ENCODE peak calls at places on chromosomes 12 and 14, in seven cellular contexts. P, Y, X, L, A, B and I are unnamed samples.

GRCh38 chr12:4383304-4383865 is 3.9 kb upstream of the FGF23 start:
- DNase-seq in L (no peak), B (no peak), P (no peak), A (no peak), X (peak), Y (peak), I (peak)

GRCh38 chr12:128387811-128388422 is 120.9 kb downstream of the TMEM132C start:
- DNase-seq in L (peak), A (no peak), Y (peak), X (no peak), B (no peak), P (no peak), I (peak)

GRCh38 chr14:83085725-83086124 is 1552.1 kb upstream of the SEL1L start:
- DNase-seq in Y (no peak), X (no peak), A (no peak), P (no peak), B (no peak), L (no peak), I (no peak)

GRCh38 chr12:124130717-124131670 is 158.0 kb downstream of the ZNF664 start:
- DNase-seq in B (peak), A (no peak), P (no peak), X (no peak), Y (no peak), L (peak), I (no peak)

GRCh38 chr12:2633176-2633824 is 161.5 kb upstream of the FKBP4 start:
- DNase-seq in P (no peak), A (no peak), X (no peak), L (no peak), Y (no peak), B (no peak), I (no peak)

GRCh38 chr12:114655934-114656697 is 27.9 kb downstream of the TBX3 start:
- DNase-seq in Y (peak), B (no peak), X (no peak), P (peak), A (peak), L (no peak), I (no peak)

GRCh38 chr12:48940181-48940580 is 14.9 kb upstream of the FKBP11 start:
- DNase-seq in A (no peak), P (no peak), Y (no peak), X (no peak), B (no peak), L (no peak), I (peak)

GRCh38 chr12:79929065-79929464 is 5.8 kb downstream of the PPP1R12A start:
- DNase-seq in A (no peak), X (no peak), Y (no peak), L (no peak), B (no peak), P (no peak), I (no peak)

GRCh38 chr12:91804533-91804932 is 341.1 kb downstream of the BTG1 start:
- DNase-seq in B (no peak), L (no peak), X (no peak), A (no peak), P (peak), Y (no peak), I (no peak)

GRCh38 chr12:57181072-57181471 is 33.7 kb upstream of the LRP1-AS start:
- DNase-seq in P (no peak), A (no peak), Y (no peak), X (no peak), B (no peak), L (no peak), I (no peak)

GRCh38 chr12:28955491-28955890 is 193.6 kb upstream of the FAR2 start:
- DNase-seq in B (no peak), L (no peak), P (no peak), A (no peak), Y (no peak), X (no peak), I (no peak)

GRCh38 chr12:113050808-113051207 is 5.7 kb upstream of the DTX1 start:
- DNase-seq in P (no peak), L (no peak), A (no peak), X (no peak), Y (no peak), B (no peak), I (no peak)

GRCh38 chr12:94092516-94093241 is 55.7 kb upstream of the PLXNC1 start:
- DNase-seq in P (no peak), A (peak), X (no peak), L (no peak), Y (no peak), B (no peak), I (no peak)

GRCh38 chr14:75310295-75311059 is 31.8 kb downstream of the FOS start:
- DNase-seq in B (no peak), P (no peak), Y (no peak), X (no peak), L (peak), A (peak), I (no peak)
- TF ChIP-seq POLR2AphosphoS5 in B (no peak), P (no peak), Y (no peak), X (peak), L (peak), A (peak), I (no peak)

DNA sequence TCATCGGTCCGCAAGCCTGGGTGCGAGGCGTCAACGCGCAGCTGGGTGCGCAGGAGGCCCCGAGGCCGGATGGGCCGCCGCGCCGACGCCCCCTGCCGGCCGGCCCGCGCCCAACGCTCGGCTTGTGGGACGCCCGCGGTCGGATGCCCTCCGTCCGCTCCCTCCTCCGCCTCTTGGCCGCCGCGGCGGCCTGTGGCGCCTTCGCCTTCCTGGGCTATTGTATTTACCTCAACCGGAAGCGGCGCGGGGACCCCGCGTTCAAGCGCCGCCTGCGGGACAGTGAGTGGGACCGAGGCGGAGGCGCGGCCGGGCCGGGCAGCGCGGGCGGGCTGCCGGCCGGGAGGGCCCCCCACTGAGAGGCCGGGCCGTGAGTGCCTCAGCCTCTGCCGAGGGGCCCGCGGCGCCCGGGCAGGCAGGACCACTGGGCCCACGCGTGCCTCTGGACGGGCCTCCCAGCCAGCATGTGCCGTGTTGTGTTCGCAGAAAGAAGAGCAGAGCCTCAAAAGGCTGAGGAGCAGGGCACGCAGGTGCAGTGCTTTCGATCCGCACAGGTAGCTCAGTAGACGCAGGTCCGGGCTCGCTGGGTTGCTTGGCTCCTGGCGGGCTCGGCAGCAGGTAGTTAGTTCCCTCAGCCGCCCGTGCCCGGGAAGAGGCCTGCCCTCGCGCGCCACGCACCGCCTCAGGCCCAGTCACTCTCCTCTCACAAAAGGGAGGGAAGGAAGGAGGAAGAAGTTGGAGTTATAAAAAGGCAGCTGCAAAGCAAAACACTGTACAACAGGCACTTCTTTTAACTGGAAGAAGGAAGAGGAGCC is at the start of gene TOMM20L:
- DNase-seq in Y (peak), X (peak), P (peak), B (no peak), L (peak), A (peak), I (peak)
- TF ChIP-seq POLR2AphosphoS5 in Y (no peak), X (no peak), P (peak), B (no peak), L (no peak), A (no peak), I (no peak)

GRCh38 chr14:100619382-100620305 is 32.4 kb upstream of the BEGAIN start:
- DNase-seq in B (no peak), L (peak), P (no peak), Y (no peak), X (no peak), A (no peak), I (no peak)

GRCh38 chr14:100617715-100618693 is 30.8 kb upstream of the BEGAIN start:
- DNase-seq in B (no peak), X (no peak), L (peak), Y (no peak), P (no peak), A (no peak), I (peak)

GRCh38 chr14:100620437-100621100 is 33.4 kb upstream of the BEGAIN start:
- DNase-seq in Y (no peak), X (no peak), L (peak), A (no peak), P (no peak), B (no peak), I (no peak)

GRCh38 chr14:100616854-100617714 is 29.9 kb upstream of the BEGAIN start:
- DNase-seq in Y (no peak), A (no peak), L (peak), P (no peak), B (no peak), X (no peak), I (no peak)

GRCh38 chr14:100618763-100619320 is 31.6 kb upstream of the BEGAIN start:
- DNase-seq in B (no peak), Y (no peak), A (no peak), X (no peak), P (no peak), L (peak), I (no peak)
- TF ChIP-seq POLR2AphosphoS5 in B (no peak), Y (no peak), A (no peak), X (no peak), P (no peak), L (no peak), I (no peak)

GRCh38 chr12:65464930-65465329 is 186.4 kb downstream of the MSRB3 start:
- DNase-seq in L (peak), A (no peak), Y (no peak), B (no peak), X (no peak), P (no peak), I (no peak)
- TF ChIP-seq POLR2AphosphoS5 in L (no peak), A (no peak), Y (no peak), B (no peak), X (peak), P (no peak), I (no peak)

DNA sequence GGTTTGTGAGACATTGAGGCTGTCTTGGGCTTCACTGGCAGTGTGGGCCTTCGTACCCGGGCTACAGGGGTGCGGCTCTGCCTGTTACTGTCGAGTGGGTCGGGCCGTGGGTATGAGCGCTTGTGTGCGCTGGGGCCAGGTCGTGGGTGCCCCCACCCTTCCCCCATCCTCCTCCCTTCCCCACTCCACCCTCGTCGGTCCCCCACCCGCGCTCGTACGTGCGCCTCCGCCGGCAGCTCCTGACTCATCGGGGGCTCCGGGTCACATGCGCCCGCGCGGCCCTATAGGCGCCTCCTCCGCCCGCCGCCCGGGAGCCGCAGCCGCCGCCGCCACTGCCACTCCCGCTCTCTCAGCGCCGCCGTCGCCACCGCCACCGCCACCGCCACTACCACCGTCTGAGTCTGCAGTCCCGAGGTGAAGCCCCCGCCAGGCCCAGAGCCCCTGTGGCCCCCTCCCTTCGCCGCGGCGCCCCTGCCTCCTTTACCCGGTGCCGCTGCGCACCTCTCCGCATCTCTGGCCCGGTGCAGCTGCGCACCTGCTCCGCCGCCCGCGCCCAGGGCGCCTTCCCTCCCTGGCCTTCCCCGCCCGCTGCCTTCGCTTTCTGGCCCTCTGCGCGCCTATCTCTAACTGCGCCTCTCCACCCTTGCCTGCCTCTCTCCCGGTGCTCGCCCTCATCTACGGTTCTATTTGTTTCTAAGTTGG is at the start of gene ENO2:
- DNase-seq in P (no peak), L (peak), A (peak), Y (peak), B (no peak), X (no peak), I (no peak)
- TF ChIP-seq POLR2AphosphoS5 in P (peak), L (peak), A (no peak), Y (no peak), B (no peak), X (peak), I (no peak)

GRCh38 chr12:58897969-58898368 is 22.3 kb downstream of the LRIG3 start:
- DNase-seq in X (no peak), L (no peak), A (no peak), Y (no peak), B (no peak), P (no peak), I (no peak)
- TF ChIP-seq POLR2AphosphoS5 in X (no peak), L (no peak), A (no peak), Y (no peak), B (no peak), P (no peak), I (no peak)